ENCODE peak calls at places on chromosomes 6 and 20, in five cellular contexts. One of them, this sample, is unnamed.

GRCh38 chr6:112332274-112332673 is 14.9 kb upstream of the RFPL4B start:
- DNase-seq in Panc1: no peak
- DNase-seq in HepG2: no peak
- DNase-seq in vagina: no peak
- DNase-seq in stomach: no peak
- DNase-seq in this sample: no peak

GRCh38 chr6:44248579-44248978 is 1.7 kb downstream of the HSP90AB1 start:
- DNase-seq in Panc1: no peak
- DNase-seq in HepG2: no peak
- DNase-seq in stomach: no peak
- DNase-seq in vagina: no peak
- DNase-seq in this sample: no peak

GRCh38 chr20:38130687-38131587 is 34.1 kb downstream of the TGM2 start:
- DNase-seq in vagina: no peak
- DNase-seq in stomach: no peak
- DNase-seq in Panc1: no peak
- DNase-seq in HepG2: no peak
- DNase-seq in this sample: no peak

GRCh38 chr6:12081776-12082175 is 69.7 kb downstream of the HIVEP1 start:
- DNase-seq in HepG2: no peak
- DNase-seq in vagina: no peak
- DNase-seq in stomach: no peak
- DNase-seq in Panc1: no peak
- DNase-seq in this sample: no peak

GRCh38 chr6:4270001-4270400 is 134.6 kb upstream of the ECI2 start:
- DNase-seq in Panc1: no peak
- DNase-seq in HepG2: no peak
- DNase-seq in vagina: no peak
- DNase-seq in stomach: no peak
- DNase-seq in this sample: no peak

GRCh38 chr6:16591681-16592549 is 169.3 kb downstream of the ATXN1 start:
- DNase-seq in stomach: no peak
- DNase-seq in HepG2: no peak
- DNase-seq in vagina: no peak
- DNase-seq in Panc1: no peak
- DNase-seq in this sample: no peak

GRCh38 chr6:159729598-159729997 is 2.3 kb downstream of the WTAP start:
- DNase-seq in Panc1: no peak
- DNase-seq in vagina: no peak
- DNase-seq in HepG2: no peak
- DNase-seq in stomach: no peak
- DNase-seq in this sample: no peak

GRCh38 chr6:42313941-42314570 is 96.4 kb upstream of the MRPS10 start:
- DNase-seq in vagina: no peak
- DNase-seq in Panc1: no peak
- DNase-seq in stomach: no peak
- DNase-seq in HepG2: no peak
- DNase-seq in this sample: no peak

GRCh38 chr6:1322725-1323219 is 10.9 kb downstream of the FOXQ1 start:
- DNase-seq in Panc1: no peak
- DNase-seq in stomach: no peak
- DNase-seq in vagina: no peak
- DNase-seq in HepG2: peak
- DNase-seq in this sample: no peak

GRCh38 chr6:44100088-44100550 is 27.1 kb downstream of the MRPL14 start:
- DNase-seq in stomach: peak
- DNase-seq in Panc1: no peak
- DNase-seq in HepG2: peak
- DNase-seq in vagina: no peak
- DNase-seq in this sample: no peak

GRCh38 chr6:119483936-119484335 is 134.4 kb upstream of the MAN1A1 start:
- DNase-seq in Panc1: no peak
- DNase-seq in stomach: no peak
- DNase-seq in vagina: no peak
- DNase-seq in HepG2: no peak
- DNase-seq in this sample: no peak

GRCh38 chr6:151098166-151098565 is 141.6 kb upstream of the AKAP12 start:
- DNase-seq in Panc1: no peak
- DNase-seq in HepG2: no peak
- DNase-seq in stomach: no peak
- DNase-seq in vagina: no peak
- DNase-seq in this sample: no peak

GRCh38 chr6:112407191-112407590 is 60.1 kb downstream of the RFPL4B start:
- DNase-seq in vagina: no peak
- DNase-seq in HepG2: no peak
- DNase-seq in Panc1: no peak
- DNase-seq in stomach: no peak
- DNase-seq in this sample: no peak

GRCh38 chr20:63536241-63536977 is 767 bp downstream of the PTK6 start:
- DNase-seq in stomach: peak
- DNase-seq in Panc1: no peak
- DNase-seq in HepG2: no peak
- DNase-seq in vagina: no peak
- DNase-seq in this sample: peak

GRCh38 chr6:117482240-117483003 is at the start of gene DCBLD1:
- DNase-seq in vagina: no peak
- DNase-seq in HepG2: peak
- DNase-seq in stomach: peak
- DNase-seq in Panc1: no peak
- DNase-seq in this sample: peak
- TF ChIP-seq POLR2AphosphoS5 in vagina: no peak
- TF ChIP-seq POLR2AphosphoS5 in HepG2: peak
- TF ChIP-seq POLR2AphosphoS5 in stomach: no peak
- TF ChIP-seq POLR2AphosphoS5 in Panc1: peak
- TF ChIP-seq POLR2AphosphoS5 in this sample: peak

DNA sequence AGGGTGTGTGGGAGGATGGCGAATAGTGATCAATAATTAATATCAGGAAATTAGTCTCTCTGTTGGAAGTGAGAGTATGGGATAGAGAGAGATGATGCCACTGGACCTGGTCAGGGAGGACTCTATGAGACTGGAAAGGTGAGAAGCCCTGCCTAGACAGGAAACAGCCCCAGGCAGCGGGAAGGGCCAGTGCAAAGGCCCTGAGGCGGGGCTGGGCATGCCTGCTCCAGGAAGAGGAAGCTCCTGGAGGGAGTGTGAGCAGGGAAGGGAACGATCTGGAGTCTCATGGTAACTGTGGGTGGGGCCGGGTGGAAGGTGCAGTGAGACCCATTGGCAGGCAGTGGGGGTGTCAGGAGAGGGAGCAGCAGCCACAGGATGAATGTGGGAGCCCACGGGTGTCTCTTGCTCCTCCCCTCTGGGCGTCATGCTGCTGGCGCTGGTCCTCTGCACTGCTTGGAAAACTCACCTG is 1.8 kb upstream of the CST3 start:
- DNase-seq in stomach: no peak
- DNase-seq in HepG2: no peak
- DNase-seq in vagina: no peak
- DNase-seq in Panc1: no peak
- DNase-seq in this sample: peak
- H3K4me3 ChIP-seq in stomach: no peak
- H3K4me3 ChIP-seq in HepG2: peak
- H3K4me3 ChIP-seq in vagina: no peak
- H3K4me3 ChIP-seq in Panc1: no peak
- H3K4me3 ChIP-seq in this sample: no peak

GRCh38 chr6:49852975-49853374 is 13.4 kb downstream of the CRISP1 start:
- DNase-seq in HepG2: no peak
- DNase-seq in vagina: no peak
- DNase-seq in stomach: no peak
- DNase-seq in Panc1: no peak
- DNase-seq in this sample: no peak
- TF ChIP-seq CTCF in HepG2: no peak
- TF ChIP-seq CTCF in vagina: no peak
- TF ChIP-seq CTCF in stomach: no peak
- TF ChIP-seq CTCF in Panc1: no peak
- TF ChIP-seq CTCF in this sample: no peak

GRCh38 chr6:32623693-32624092 is 13.5 kb upstream of the HLA-DQA1 start:
- DNase-seq in HepG2: no peak
- DNase-seq in stomach: no peak
- DNase-seq in Panc1: no peak
- DNase-seq in vagina: no peak
- DNase-seq in this sample: no peak
- TF ChIP-seq POLR2AphosphoS5 in HepG2: no peak
- TF ChIP-seq POLR2AphosphoS5 in stomach: no peak
- TF ChIP-seq POLR2AphosphoS5 in Panc1: no peak
- TF ChIP-seq POLR2AphosphoS5 in vagina: no peak
- TF ChIP-seq POLR2AphosphoS5 in this sample: no peak

GRCh38 chr20:41245086-41245707 is 72.3 kb downstream of the ZHX3 start:
- DNase-seq in vagina: no peak
- DNase-seq in HepG2: peak
- DNase-seq in Panc1: no peak
- DNase-seq in stomach: no peak
- DNase-seq in this sample: no peak
- H3K4me3 ChIP-seq in vagina: no peak
- H3K4me3 ChIP-seq in HepG2: no peak
- H3K4me3 ChIP-seq in Panc1: no peak
- H3K4me3 ChIP-seq in stomach: no peak
- H3K4me3 ChIP-seq in this sample: no peak

DNA sequence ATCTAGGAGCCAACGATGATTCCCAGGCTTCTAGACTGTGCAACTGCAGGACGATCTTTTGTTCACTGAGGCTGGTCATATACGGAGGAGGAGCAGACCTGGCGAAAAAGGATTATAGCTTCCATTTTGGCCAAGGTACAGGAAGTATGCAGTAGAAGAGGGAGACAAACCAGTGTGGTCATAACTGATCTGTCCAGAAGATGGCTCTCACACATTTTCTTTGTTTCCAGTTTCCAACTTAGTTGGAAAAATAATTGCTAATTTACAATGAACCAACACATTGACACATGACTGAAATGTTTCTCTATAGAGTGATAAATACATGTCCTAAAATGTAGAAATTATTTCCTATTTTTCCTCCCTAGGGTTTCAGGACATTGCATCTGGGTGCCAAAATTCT is 364.1 kb upstream of the BTBD3 start:
- DNase-seq in Panc1: no peak
- DNase-seq in stomach: no peak
- DNase-seq in vagina: no peak
- DNase-seq in HepG2: peak
- DNase-seq in this sample: no peak
- TF ChIP-seq CTCF in Panc1: peak
- TF ChIP-seq CTCF in stomach: no peak
- TF ChIP-seq CTCF in vagina: no peak
- TF ChIP-seq CTCF in HepG2: peak
- TF ChIP-seq CTCF in this sample: peak